ENCODE peak calls at places on chromosomes 13 and 19, in seven cellular contexts. J is brain microvascular endothelial cell; T is CD8-positive, alpha-beta memory T cell; H is lung; Z is right lobe of liver; E is tibial artery; N is RWPE1. F is an unnamed sample.

GRCh38 chr13:106274551-106275208 is 260.8 kb downstream of the EFNB2 start:
- DNase-seq in J (no peak), T (no peak), H (no peak), Z (no peak), E (no peak), N (peak; percentile 5), F (no peak)

GRCh38 chr19:49382639-49383038 is 5.4 kb upstream of the KASH5 start:
- DNase-seq in J (no peak), T (no peak), H (no peak), Z (no peak), E (no peak), N (no peak), F (no peak)

GRCh38 chr13:104408733-104409132 is 1342.5 kb upstream of the SLC10A2 start:
- DNase-seq in J (no peak), T (no peak), H (no peak), Z (no peak), E (no peak), N (no peak), F (no peak)

GRCh38 chr13:23488442-23488841 is 54.9 kb upstream of the SACS start:
- DNase-seq in J (peak; percentile 90), T (peak; percentile 6), H (no peak), Z (no peak), E (no peak), N (no peak), F (no peak)

GRCh38 chr19:54160182-54160811 is 776 bp upstream of the LENG1 start:
- DNase-seq in J (no peak), T (no peak), H (no peak), Z (no peak), E (no peak), N (peak; percentile 13), F (no peak)

GRCh38 chr13:93789058-93789457 is 562.5 kb downstream of the GPC6 start:
- DNase-seq in J (no peak), T (no peak), H (no peak), Z (no peak), E (no peak), N (no peak), F (no peak)

GRCh38 chr13:76330756-76331155 is 555.4 kb downstream of the KCTD12 start:
- DNase-seq in J (no peak), T (no peak), H (no peak), Z (no peak), E (no peak), N (no peak), F (no peak)

GRCh38 chr13:90933097-90933826 is 414.2 kb upstream of the MIR17HG start:
- DNase-seq in J (no peak), T (no peak), H (no peak), Z (no peak), E (no peak), N (no peak), F (no peak)

GRCh38 chr13:87498681-87499080 is 172.5 kb upstream of the SLITRK5 start:
- DNase-seq in J (no peak), T (no peak), H (no peak), Z (no peak), E (no peak), N (peak; percentile 10), F (no peak)

GRCh38 chr19:42280761-42281174 is 11.7 kb downstream of the CIC start:
- DNase-seq in J (no peak), T (no peak), H (peak; percentile 53), Z (no peak), E (peak; percentile 73), N (peak; percentile 59), F (no peak)

GRCh38 chr13:64397699-64398098 is 2832.4 kb downstream of the PCDH9 start:
- DNase-seq in J (peak; percentile 12), T (no peak), H (no peak), Z (no peak), E (no peak), N (no peak), F (no peak)

GRCh38 chr13:112572408-112572807 is 15.5 kb downstream of the TUBGCP3 start:
- DNase-seq in J (no peak), T (no peak), H (no peak), Z (no peak), E (no peak), N (no peak), F (no peak)

GRCh38 chr19:38649305-38650179 is 2.1 kb downstream of the ACTN4 start:
- DNase-seq in J (no peak), T (no peak), H (peak; percentile 62), Z (peak; percentile 53), E (no peak), N (peak; percentile 87), F (peak; percentile 72)

GRCh38 chr13:37918116-37919100 is 48.8 kb upstream of the TRPC4 start:
- DNase-seq in J (no peak), T (no peak), H (no peak), Z (no peak), E (no peak), N (no peak), F (no peak)

GRCh38 chr13:44155422-44156293 is 218.0 kb upstream of the SERP2 start:
- DNase-seq in J (no peak), T (no peak), H (peak; percentile 76), Z (no peak), E (peak; percentile 70), N (no peak), F (peak; percentile 53)

GRCh38 chr13:48977973-48978372 is 2.3 kb downstream of the FNDC3A start:
- DNase-seq in J (peak; percentile 11), T (no peak), H (no peak), Z (no peak), E (no peak), N (peak; percentile 22), F (no peak)

GRCh38 chr13:102721800-102722231 is 27.0 kb upstream of the METTL21C start:
- DNase-seq in J (no peak), T (peak; percentile 30), H (no peak), Z (peak; percentile 62), E (no peak), N (no peak), F (no peak)

GRCh38 chr19:48868196-48868886 is at the start of gene PLEKHA4:
- DNase-seq in J (no peak), T (no peak), H (peak; percentile 56), Z (peak; percentile 89), E (peak; percentile 76), N (no peak), F (peak; percentile 59)

GRCh38 chr13:67023088-67023893 is 206.8 kb downstream of the PCDH9 start:
- DNase-seq in J (peak; percentile 89), T (no peak), H (peak; percentile 51), Z (no peak), E (no peak), N (peak; percentile 12), F (no peak)

GRCh38 chr13:34201050-34201913 is 383.3 kb downstream of the RFC3 start:
- DNase-seq in J (peak; percentile 53), T (no peak), H (no peak), Z (no peak), E (no peak), N (no peak), F (no peak)
- H3K27ac ChIP-seq in J (no peak overlapping the region), T (no peak overlapping the region), H (peak overlapping the region; percentile 77), Z (no peak overlapping the region), E (no peak overlapping the region), N (no peak overlapping the region), F (no peak overlapping the region)

GRCh38 chr19:14093117-14093784 is 2.7 kb upstream of the SAMD1 start:
- DNase-seq in J (no peak), T (no peak), H (no peak), Z (no peak), E (no peak), N (no peak), F (no peak)

GRCh38 chr19:14090509-14091085 is at the start of gene SAMD1:
- DNase-seq in J (peak; percentile 67), T (peak; percentile 79), H (peak; percentile 87), Z (peak; percentile 92), E (peak; percentile 93), N (peak; percentile 91), F (peak; percentile 93)

GRCh38 chr19:14089662-14090508 is 666 bp downstream of the SAMD1 start:
- DNase-seq in J (peak; percentile 35), T (peak; percentile 35), H (no peak), Z (peak; percentile 58), E (peak; percentile 47), N (peak; percentile 44), F (peak; percentile 87)

GRCh38 chr19:14091086-14091884 is 734 bp upstream of the SAMD1 start:
- DNase-seq in J (peak; percentile 41), T (peak; percentile 78), H (no peak), Z (peak; percentile 87), E (no peak), N (peak; percentile 43), F (peak; percentile 88)

GRCh38 chr19:14091885-14092462 is 1.4 kb upstream of the SAMD1 start:
- DNase-seq in J (no peak), T (no peak), H (no peak), Z (no peak), E (no peak), N (no peak), F (no peak)
- H3K27ac ChIP-seq in J (no peak overlapping the region), T (peak overlapping the region; percentile 59), H (peak overlapping the region; percentile 21), Z (peak overlapping the region; percentile 79), E (peak overlapping the region; percentile 94), N (peak overlapping the region; percentile 92), F (peak overlapping the region; percentile 91)

DNA sequence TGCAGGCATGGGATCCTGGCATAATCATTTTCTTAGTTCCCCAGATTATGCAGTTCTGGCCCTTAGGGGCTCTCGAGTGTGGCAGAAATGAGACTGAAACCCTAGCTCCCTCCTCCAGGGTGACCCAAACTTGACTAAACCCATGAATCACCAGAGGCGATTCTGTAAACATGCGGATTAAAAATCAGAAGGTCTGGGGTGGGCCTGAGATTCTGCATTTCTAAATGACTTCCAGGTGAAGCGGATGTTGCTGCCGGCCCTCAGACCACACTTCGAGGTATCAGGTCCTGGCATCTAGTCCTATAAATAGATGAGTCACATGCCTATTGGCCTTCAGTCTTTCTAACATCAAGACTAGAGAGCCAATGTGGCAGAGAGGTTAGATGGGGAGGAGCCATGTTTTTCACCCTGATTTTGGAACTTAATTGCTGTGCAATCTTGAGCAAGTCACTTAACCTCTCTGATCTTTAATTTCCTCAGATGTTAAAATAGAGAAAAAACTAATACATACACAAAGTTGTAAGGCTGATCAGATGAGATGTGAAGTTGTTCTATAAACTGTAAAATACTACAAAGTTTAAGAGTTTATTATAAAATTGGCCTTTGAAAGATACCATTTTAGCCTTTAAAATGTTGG is 431.2 kb downstream of the FOXO1 start:
- DNase-seq in J (no peak), T (no peak), H (no peak), Z (no peak), E (no peak), N (no peak), F (no peak)
- H3K27ac ChIP-seq in J (no peak overlapping the region), T (no peak overlapping the region), H (no peak overlapping the region), Z (no peak overlapping the region), E (peak overlapping the region; percentile 90), N (peak overlapping the region; percentile 92), F (no peak overlapping the region)

DNA sequence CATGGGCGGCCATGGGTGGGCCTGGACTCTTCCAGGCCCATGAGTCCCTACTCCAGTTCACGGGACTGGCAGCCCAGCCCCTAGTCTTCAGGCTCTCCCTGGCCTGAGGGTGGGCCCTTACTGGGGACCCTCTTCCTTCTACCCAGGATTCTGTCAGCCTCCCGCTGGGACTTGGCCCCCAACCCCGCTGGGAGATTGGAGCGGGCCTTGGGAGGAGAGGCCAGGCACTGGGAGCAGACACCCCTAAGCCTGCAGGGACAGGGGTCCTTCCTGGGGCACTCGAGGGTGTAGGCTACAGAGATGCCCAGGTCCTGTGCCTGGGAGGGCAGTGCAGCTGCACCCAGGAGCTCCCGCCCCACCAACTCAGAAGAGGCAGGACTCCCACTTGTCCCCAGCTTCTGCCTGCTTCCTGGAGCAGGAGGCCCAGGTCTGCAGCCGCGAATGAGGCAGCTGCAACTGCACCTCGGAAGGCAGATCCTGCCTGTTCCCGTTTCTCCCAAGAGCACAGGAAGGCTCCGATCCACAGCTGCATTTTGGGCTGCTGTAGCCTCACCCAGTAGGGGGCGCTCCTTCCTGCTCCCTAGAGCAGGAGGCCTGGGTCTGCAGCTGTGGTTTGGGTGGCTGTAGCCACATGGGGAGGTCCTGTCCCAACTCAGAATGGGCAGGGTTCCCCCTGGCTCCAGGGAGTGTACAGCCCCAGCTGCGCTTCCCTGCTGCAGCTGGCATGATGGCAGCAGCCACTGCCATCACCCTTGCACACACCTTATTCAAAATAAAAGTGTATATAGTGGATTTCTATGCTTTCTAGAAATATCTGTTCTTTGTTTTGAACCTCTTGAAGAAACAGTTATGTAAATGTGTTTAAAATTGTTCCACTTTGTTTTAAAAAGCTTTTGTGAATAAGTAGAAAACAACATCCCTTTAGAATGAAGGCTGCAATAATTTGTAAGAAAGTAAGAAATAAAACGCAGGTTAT is 46.8 kb downstream of the TEX26 start:
- DNase-seq in J (no peak), T (peak; percentile 2), H (no peak), Z (peak; percentile 42), E (no peak), N (no peak), F (peak; percentile 40)
- H3K27ac ChIP-seq in J (no peak overlapping the region), T (no peak overlapping the region), H (no peak overlapping the region), Z (no peak overlapping the region), E (no peak overlapping the region), N (no peak overlapping the region), F (no peak overlapping the region)